ENCODE peak calls at places on chromosomes 7 and 10, in four cellular contexts. One of them, this sample, is unnamed.

GRCh38 chr10:60646966-60647796 is 131.1 kb upstream of the CDK1 start:
- DNase-seq in astrocyte of the spinal cord: peak
- DNase-seq in heart right ventricle: no peak
- DNase-seq in transverse colon: peak
- DNase-seq in this sample: no peak

GRCh38 chr7:33854951-33855350 is 50.4 kb upstream of the BMPER start:
- DNase-seq in astrocyte of the spinal cord: peak
- DNase-seq in heart right ventricle: no peak
- DNase-seq in transverse colon: no peak
- DNase-seq in this sample: no peak

GRCh38 chr7:78130443-78131200 is 332.0 kb downstream of the PHTF2 start:
- DNase-seq in astrocyte of the spinal cord: no peak
- DNase-seq in heart right ventricle: no peak
- DNase-seq in transverse colon: no peak
- DNase-seq in this sample: no peak

GRCh38 chr10:113058175-113058961 is 108.3 kb downstream of the TCF7L2 start:
- DNase-seq in astrocyte of the spinal cord: peak
- DNase-seq in heart right ventricle: no peak
- DNase-seq in transverse colon: peak
- DNase-seq in this sample: peak

GRCh38 chr10:114024876-114025609 is 18.6 kb upstream of the ADRB1 start:
- DNase-seq in astrocyte of the spinal cord: peak
- DNase-seq in heart right ventricle: no peak
- DNase-seq in transverse colon: no peak
- DNase-seq in this sample: no peak

GRCh38 chr7:22949944-22950343 is 64.0 kb downstream of the HYCC1 start:
- DNase-seq in astrocyte of the spinal cord: no peak
- DNase-seq in heart right ventricle: no peak
- DNase-seq in transverse colon: no peak
- DNase-seq in this sample: no peak

GRCh38 chr10:99435986-99436633 is 5.7 kb upstream of the GOT1 start:
- DNase-seq in astrocyte of the spinal cord: peak
- DNase-seq in heart right ventricle: no peak
- DNase-seq in transverse colon: no peak
- DNase-seq in this sample: no peak

GRCh38 chr10:75809003-75809402 is 377.6 kb downstream of the LRMDA start:
- DNase-seq in astrocyte of the spinal cord: no peak
- DNase-seq in heart right ventricle: no peak
- DNase-seq in transverse colon: no peak
- DNase-seq in this sample: no peak

GRCh38 chr7:26857534-26858228 is 6.7 kb downstream of the SKAP2 start:
- DNase-seq in astrocyte of the spinal cord: peak
- DNase-seq in heart right ventricle: no peak
- DNase-seq in transverse colon: peak
- DNase-seq in this sample: no peak

GRCh38 chr10:241451-241850 is 106.2 kb downstream of the ZMYND11 start:
- DNase-seq in astrocyte of the spinal cord: no peak
- DNase-seq in heart right ventricle: no peak
- DNase-seq in transverse colon: no peak
- DNase-seq in this sample: no peak

GRCh38 chr10:103659674-103660363 is 166.3 kb downstream of the NEURL1 start:
- DNase-seq in astrocyte of the spinal cord: peak
- DNase-seq in heart right ventricle: peak
- DNase-seq in transverse colon: peak
- DNase-seq in this sample: peak

GRCh38 chr7:128056901-128057300 is 25.7 kb upstream of the LRRC4 start:
- DNase-seq in astrocyte of the spinal cord: peak
- DNase-seq in heart right ventricle: no peak
- DNase-seq in transverse colon: no peak
- DNase-seq in this sample: peak

GRCh38 chr10:127196227-127196954 is at the start of gene INSYN2A:
- DNase-seq in astrocyte of the spinal cord: peak
- DNase-seq in heart right ventricle: peak
- DNase-seq in transverse colon: peak
- DNase-seq in this sample: no peak

GRCh38 chr10:92385836-92386235 is 94.9 kb downstream of the MARCHF5 start:
- DNase-seq in astrocyte of the spinal cord: no peak
- DNase-seq in heart right ventricle: no peak
- DNase-seq in transverse colon: no peak
- DNase-seq in this sample: no peak

GRCh38 chr7:18530224-18531179 is 35.0 kb downstream of the HDAC9 start:
- DNase-seq in astrocyte of the spinal cord: no peak
- DNase-seq in heart right ventricle: no peak
- DNase-seq in transverse colon: no peak
- DNase-seq in this sample: no peak

GRCh38 chr10:80599424-80599847 is 61.7 kb downstream of the SH2D4B start:
- DNase-seq in astrocyte of the spinal cord: peak
- DNase-seq in heart right ventricle: peak
- DNase-seq in transverse colon: peak
- DNase-seq in this sample: no peak

GRCh38 chr7:140238778-140239652 is 62.2 kb upstream of the KDM7A start:
- DNase-seq in astrocyte of the spinal cord: no peak
- DNase-seq in heart right ventricle: no peak
- DNase-seq in transverse colon: peak
- DNase-seq in this sample: no peak

GRCh38 chr7:155205368-155206285 is 92.1 kb upstream of the INSIG1 start:
- DNase-seq in astrocyte of the spinal cord: peak
- DNase-seq in heart right ventricle: peak
- DNase-seq in transverse colon: peak
- DNase-seq in this sample: peak

DNA sequence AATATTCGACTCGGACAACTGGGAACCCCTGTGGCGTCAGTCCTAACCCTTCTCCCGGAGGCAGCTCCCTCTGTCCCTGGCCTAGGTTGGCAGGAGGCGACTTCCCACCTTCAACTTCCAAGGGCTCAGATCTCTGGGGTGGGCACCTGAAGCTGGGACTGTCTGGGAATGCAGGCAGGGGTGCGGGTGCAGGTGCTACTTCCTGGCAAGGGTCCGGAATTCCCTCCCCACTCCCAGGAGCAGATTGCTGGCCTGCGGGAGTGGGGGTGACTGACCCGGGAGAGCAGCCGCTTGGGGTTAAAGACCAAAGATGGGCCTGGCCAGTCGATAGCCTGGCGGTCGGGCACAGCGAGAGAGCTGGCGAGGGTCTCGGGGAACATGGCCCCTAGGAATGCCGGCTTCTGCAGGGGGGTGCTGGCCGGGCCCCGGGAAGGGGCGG is 390 bp downstream of the EPHA1 start:
- DNase-seq in astrocyte of the spinal cord: no peak
- DNase-seq in heart right ventricle: no peak
- DNase-seq in transverse colon: no peak
- DNase-seq in this sample: no peak
- H3K4me3 ChIP-seq in astrocyte of the spinal cord: no peak
- H3K4me3 ChIP-seq in heart right ventricle: no peak
- H3K4me3 ChIP-seq in transverse colon: peak
- H3K4me3 ChIP-seq in this sample: no peak

DNA sequence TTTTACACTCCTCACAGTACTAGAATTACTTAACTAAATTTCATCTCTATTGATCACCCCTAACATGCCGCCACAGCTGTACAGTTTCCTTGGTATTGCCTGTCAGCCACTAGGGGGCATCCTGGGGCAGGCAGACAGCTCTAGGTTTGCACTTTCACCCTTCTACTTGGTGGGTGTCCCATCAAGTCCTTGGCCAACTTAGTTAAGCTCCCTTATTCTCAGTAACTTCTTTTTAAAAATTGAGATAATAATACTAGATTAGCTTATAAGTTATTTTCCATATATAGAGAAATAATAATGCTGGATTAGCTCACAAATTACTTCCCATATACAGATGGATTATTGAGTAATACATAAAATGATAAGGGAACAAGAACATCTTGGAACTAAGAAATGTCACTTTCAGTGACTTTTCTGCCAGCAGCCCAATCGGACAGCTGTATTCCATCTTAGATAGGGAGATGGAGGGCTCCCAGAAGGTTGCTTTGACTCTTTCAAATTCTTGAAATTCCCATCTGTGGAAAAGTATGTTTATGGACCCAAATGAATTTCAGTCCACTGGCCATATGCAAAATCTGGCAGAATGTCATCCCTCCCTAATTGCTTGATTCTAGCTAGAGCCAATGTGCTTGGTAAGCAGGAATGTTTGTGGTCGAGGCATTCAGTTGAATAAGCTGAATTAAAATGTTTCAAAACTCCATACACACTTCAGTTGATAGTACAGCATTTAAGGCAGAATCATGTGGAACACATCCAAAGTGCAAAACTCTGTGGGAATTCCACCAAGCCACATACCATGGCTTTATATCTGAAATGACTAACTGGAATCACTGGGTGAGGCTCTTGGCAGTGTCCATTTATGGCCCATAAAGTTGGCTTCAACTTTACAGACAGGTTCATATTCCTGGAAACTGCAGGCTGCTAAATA is 309.7 kb downstream of the CSTF2T start:
- DNase-seq in astrocyte of the spinal cord: peak
- DNase-seq in heart right ventricle: peak
- DNase-seq in transverse colon: peak
- DNase-seq in this sample: peak
- TF ChIP-seq CTCF in astrocyte of the spinal cord: peak
- TF ChIP-seq CTCF in heart right ventricle: peak
- TF ChIP-seq CTCF in transverse colon: peak
- TF ChIP-seq CTCF in this sample: peak

GRCh38 chr10:29176845-29177244 is 112.0 kb upstream of the LYZL1 start:
- DNase-seq in astrocyte of the spinal cord: no peak
- DNase-seq in heart right ventricle: no peak
- DNase-seq in transverse colon: no peak
- DNase-seq in this sample: no peak
- H3K4me3 ChIP-seq in astrocyte of the spinal cord: no peak
- H3K4me3 ChIP-seq in heart right ventricle: no peak
- H3K4me3 ChIP-seq in transverse colon: no peak
- H3K4me3 ChIP-seq in this sample: no peak

GRCh38 chr10:17179002-17179401 is 22.5 kb downstream of the TRDMT1 start:
- DNase-seq in astrocyte of the spinal cord: peak
- DNase-seq in heart right ventricle: no peak
- DNase-seq in transverse colon: no peak
- DNase-seq in this sample: no peak

GRCh38 chr10:17181751-17182150 is 19.7 kb downstream of the TRDMT1 start:
- DNase-seq in astrocyte of the spinal cord: no peak
- DNase-seq in heart right ventricle: no peak
- DNase-seq in transverse colon: no peak
- DNase-seq in this sample: no peak

GRCh38 chr10:17178006-17178405 is 23.5 kb downstream of the TRDMT1 start:
- DNase-seq in astrocyte of the spinal cord: no peak
- DNase-seq in heart right ventricle: no peak
- DNase-seq in transverse colon: no peak
- DNase-seq in this sample: no peak

GRCh38 chr10:17185873-17186272 is 15.6 kb downstream of the TRDMT1 start:
- DNase-seq in astrocyte of the spinal cord: no peak
- DNase-seq in heart right ventricle: no peak
- DNase-seq in transverse colon: no peak
- DNase-seq in this sample: no peak

DNA sequence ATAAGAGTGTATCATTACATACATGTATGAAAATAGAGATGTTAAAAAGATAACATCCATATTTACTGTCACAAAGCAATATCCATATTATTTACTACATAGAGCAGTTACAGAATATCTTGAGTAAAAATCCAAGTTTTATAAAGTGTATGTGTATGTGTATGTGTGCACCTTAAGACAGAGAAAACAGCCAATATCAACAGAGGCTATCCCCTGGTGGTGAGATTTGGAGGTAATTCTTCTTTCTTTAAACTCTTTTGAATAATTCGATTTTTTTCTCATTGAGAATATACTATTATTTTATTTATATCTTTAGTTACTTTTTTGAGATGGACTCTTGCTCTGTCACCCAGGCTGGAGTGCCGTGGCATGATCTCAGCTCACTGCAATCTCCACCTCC is 18.4 kb downstream of the TRDMT1 start:
- DNase-seq in astrocyte of the spinal cord: no peak
- DNase-seq in heart right ventricle: no peak
- DNase-seq in transverse colon: no peak
- DNase-seq in this sample: no peak
- TF ChIP-seq CTCF in astrocyte of the spinal cord: peak
- TF ChIP-seq CTCF in heart right ventricle: no peak
- TF ChIP-seq CTCF in transverse colon: no peak
- TF ChIP-seq CTCF in this sample: no peak

GRCh38 chr10:79082631-79083581 is 14.1 kb downstream of the ZMIZ1 start:
- DNase-seq in astrocyte of the spinal cord: no peak
- DNase-seq in heart right ventricle: no peak
- DNase-seq in transverse colon: no peak
- DNase-seq in this sample: no peak

GRCh38 chr10:79082035-79082373 is 13.2 kb downstream of the ZMIZ1 start:
- DNase-seq in astrocyte of the spinal cord: no peak
- DNase-seq in heart right ventricle: no peak
- DNase-seq in transverse colon: no peak
- DNase-seq in this sample: no peak

GRCh38 chr10:79079074-79079397 is 10.3 kb downstream of the ZMIZ1 start:
- DNase-seq in astrocyte of the spinal cord: no peak
- DNase-seq in heart right ventricle: no peak
- DNase-seq in transverse colon: no peak
- DNase-seq in this sample: no peak

GRCh38 chr10:79079490-79080355 is 11.0 kb downstream of the ZMIZ1 start:
- DNase-seq in astrocyte of the spinal cord: peak
- DNase-seq in heart right ventricle: peak
- DNase-seq in transverse colon: peak
- DNase-seq in this sample: no peak

GRCh38 chr10:79081353-79082034 is 12.7 kb downstream of the ZMIZ1 start:
- DNase-seq in astrocyte of the spinal cord: peak
- DNase-seq in heart right ventricle: no peak
- DNase-seq in transverse colon: no peak
- DNase-seq in this sample: peak
- H3K4me3 ChIP-seq in astrocyte of the spinal cord: no peak
- H3K4me3 ChIP-seq in heart right ventricle: no peak
- H3K4me3 ChIP-seq in transverse colon: no peak
- H3K4me3 ChIP-seq in this sample: no peak

DNA sequence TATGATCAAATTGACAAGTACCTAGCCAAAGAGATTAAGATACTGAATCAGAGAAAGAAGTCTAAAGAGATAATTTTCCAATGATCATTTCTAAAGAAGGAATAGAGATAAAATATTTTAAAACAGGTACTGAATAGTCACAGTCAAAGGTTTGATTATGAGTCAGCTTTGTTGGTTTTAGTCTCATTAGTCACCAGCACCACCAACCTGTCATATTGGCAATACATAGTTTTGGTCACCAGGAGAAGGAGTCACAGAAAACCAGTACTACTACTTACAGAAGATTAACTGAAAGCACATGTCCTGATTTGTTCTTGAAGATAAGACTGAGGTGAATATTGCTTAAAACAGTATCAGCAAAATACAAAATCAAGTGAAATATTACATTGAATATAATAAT is 34.6 kb downstream of the ZEB1 start:
- DNase-seq in astrocyte of the spinal cord: peak
- DNase-seq in heart right ventricle: no peak
- DNase-seq in transverse colon: no peak
- DNase-seq in this sample: no peak
- TF ChIP-seq CTCF in astrocyte of the spinal cord: no peak
- TF ChIP-seq CTCF in heart right ventricle: no peak
- TF ChIP-seq CTCF in transverse colon: no peak
- TF ChIP-seq CTCF in this sample: no peak